ENCODE peak calls at places on chromosomes 4 and X, in four cellular contexts. B, P, X and E are unnamed samples.

GRCh38 chrX:153726286-153727107 is 1.8 kb downstream of the ABCD1 start:
- DNase-seq in X (peak; percentile 64), P (peak; percentile 84), B (peak; percentile 55), E (peak; percentile 33)

GRCh38 chrX:63784902-63785692 is at the start of gene ARHGEF9:
- DNase-seq in P (peak; percentile 73), X (no peak), B (peak; percentile 26), E (peak; percentile 21)

GRCh38 chr4:121656269-121656641 is 40.5 kb downstream of the ANXA5 start:
- DNase-seq in B (peak; percentile 26), P (peak; percentile 72), X (peak; percentile 84), E (peak; percentile 69)

GRCh38 chr4:122764808-122765189 is 32.3 kb downstream of the BBS12 start:
- DNase-seq in P (no peak), X (peak; percentile 90), B (no peak), E (no peak)

GRCh38 chrX:73758253-73758652 is 195.3 kb downstream of the CHIC1 start:
- DNase-seq in B (no peak), X (no peak), P (no peak), E (no peak)

GRCh38 chr4:150385606-150386005 is 196.3 kb upstream of the MAB21L2 start:
- DNase-seq in P (peak; percentile 21), X (peak; percentile 96), B (no peak), E (no peak)

GRCh38 chr4:147060171-147060931 is 114.7 kb upstream of the TTC29 start:
- DNase-seq in X (peak; percentile 78), P (peak; percentile 73), B (no peak), E (no peak)

GRCh38 chr4:66574145-66574978 is 904.1 kb upstream of the EPHA5 start:
- DNase-seq in P (no peak), X (peak; percentile 75), B (no peak), E (no peak)

GRCh38 chrX:108945883-108946523 is 209.6 kb upstream of the IRS4 start:
- DNase-seq in X (no peak), B (no peak), P (no peak), E (no peak)
- TF ChIP-seq CTCF in X (no peak), B (no peak), P (no peak), E (no peak)

GRCh38 chr4:5469151-5469775 is 239.1 kb downstream of the EVC2 start:
- DNase-seq in B (no peak), P (no peak), X (no peak), E (no peak)
- TF ChIP-seq CTCF in B (no peak), P (no peak), X (no peak), E (no peak)

DNA sequence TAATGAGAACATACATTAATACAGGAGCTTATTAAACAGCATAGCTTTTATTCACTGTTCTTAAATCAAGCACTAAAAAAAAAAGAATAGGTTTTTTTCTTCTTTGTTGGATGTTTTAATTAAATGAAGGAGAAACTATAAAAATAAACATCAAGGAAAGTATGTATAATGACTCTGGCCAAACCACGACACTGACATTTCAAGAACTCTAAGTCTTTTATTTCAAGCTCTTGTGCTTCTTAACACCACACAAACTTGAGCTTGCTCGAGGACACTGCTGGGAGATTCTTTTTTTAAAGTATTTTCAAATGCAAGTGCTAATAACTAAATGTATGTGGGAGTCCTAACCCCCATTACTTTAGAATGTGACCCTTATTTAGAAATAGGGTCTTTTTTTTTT is 204.9 kb upstream of the PPARGC1A start:
- DNase-seq in X (peak; percentile 33), P (no peak), B (no peak), E (no peak)
- TF ChIP-seq CTCF in X (no peak), P (no peak), B (no peak), E (no peak)

GRCh38 chr4:151443777-151444176 is 34.8 kb downstream of the FHIP1A start:
- DNase-seq in X (no peak), P (no peak), B (no peak), E (no peak)

GRCh38 chr4:151439320-151439719 is 30.3 kb downstream of the FHIP1A start:
- DNase-seq in P (no peak), X (no peak), B (no peak), E (no peak)

GRCh38 chr4:151446208-151446607 is 37.2 kb downstream of the FHIP1A start:
- DNase-seq in B (no peak), P (no peak), X (no peak), E (no peak)

GRCh38 chr4:151442002-151442401 is 33.0 kb downstream of the FHIP1A start:
- DNase-seq in P (no peak), B (no peak), X (no peak), E (no peak)

DNA sequence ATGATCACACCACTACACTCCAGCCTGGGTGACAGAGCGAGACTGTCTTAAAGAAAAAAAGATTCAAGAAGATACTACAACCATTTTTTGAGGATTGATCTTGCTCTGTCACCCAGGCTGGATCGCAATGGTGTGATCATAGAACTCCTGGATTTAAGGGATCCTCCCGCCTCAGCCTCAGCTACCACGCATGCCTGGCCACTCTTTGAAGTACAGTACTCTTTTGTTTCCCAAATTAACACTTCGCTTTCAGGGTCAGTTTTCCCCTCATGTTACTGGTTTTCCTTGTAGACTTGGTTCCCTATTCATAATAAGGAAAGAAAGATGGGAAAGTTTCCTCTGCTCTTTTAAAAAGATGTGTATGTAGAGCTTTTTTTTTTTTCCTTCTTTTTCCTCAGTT is 34.3 kb downstream of the FHIP1A start:
- DNase-seq in B (no peak), X (no peak), P (no peak), E (no peak)
- TF ChIP-seq CTCF in B (no peak), X (no peak), P (no peak), E (no peak)

GRCh38 chrX:155179343-155179997 is 36.8 kb upstream of the VBP1 start:
- DNase-seq in X (no peak), P (no peak), B (no peak), E (no peak)
- TF ChIP-seq CTCF in X (no peak), P (no peak), B (no peak), E (no peak)